ENCODE peak calls at places on chromosomes 12 and 14, in ten cellular contexts. R, W, A, B, L, Y, J, Q, I and H are unnamed samples.

GRCh38 chr14:90109858-90110257 is 48.1 kb downstream of the KCNK13 start:
- DNase-seq in B (no peak), A (peak; percentile 34), W (no peak), I (no peak), L (no peak), J (no peak), R (peak; percentile 22), Q (no peak), Y (no peak), H (no peak)

GRCh38 chr12:125533434-125534029 is 468.3 kb downstream of the AACS start:
- DNase-seq in B (no peak), R (peak; percentile 53), Y (peak; percentile 3), A (peak; percentile 31), Q (no peak), W (peak; percentile 42), L (no peak), I (peak; percentile 81), J (no peak), H (no peak)

GRCh38 chr12:103956515-103957027 is 9.1 kb upstream of the TDG start:
- DNase-seq in W (no peak), Q (no peak), B (no peak), J (no peak), I (no peak), A (no peak), Y (no peak), R (no peak), L (peak; percentile 7), H (no peak)

GRCh38 chr12:102811125-102811737 is 105.8 kb downstream of the PAH start:
- DNase-seq in Q (no peak), R (peak; percentile 61), J (peak; percentile 3), Y (peak; percentile 5), W (peak; percentile 27), L (no peak), I (peak; percentile 34), A (peak; percentile 38), B (peak; percentile 22), H (no peak)

GRCh38 chr14:77302926-77303325 is 17.8 kb downstream of the POMT2 start:
- DNase-seq in J (peak; percentile 67), B (peak; percentile 73), W (no peak), I (no peak), R (no peak), Q (no peak), L (no peak), Y (peak; percentile 83), A (peak; percentile 94), H (no peak)

GRCh38 chr14:39491134-39491541 is 58.9 kb upstream of the FBXO33 start:
- DNase-seq in R (peak; percentile 47), Q (no peak), Y (peak; percentile 28), W (no peak), I (no peak), B (peak; percentile 40), A (peak; percentile 15), J (peak; percentile 24), L (no peak), H (peak; percentile 17)

GRCh38 chr14:104689620-104690265 is 325 bp downstream of the INF2 start:
- DNase-seq in Q (no peak), W (peak; percentile 37), R (no peak), Y (no peak), B (peak; percentile 43), L (no peak), A (no peak), I (no peak), J (no peak), H (no peak)

GRCh38 chr12:92596388-92596787 is 106.4 kb upstream of the PLEKHG7 start:
- DNase-seq in R (no peak), W (no peak), J (no peak), A (no peak), L (no peak), Q (no peak), B (peak; percentile 51), I (no peak), Y (peak; percentile 40), H (no peak)

GRCh38 chr14:50351016-50351415 is 38.9 kb downstream of the DMAC2L start:
- DNase-seq in L (no peak), A (no peak), J (peak; percentile 59), Q (no peak), W (no peak), B (peak; percentile 88), I (no peak), R (no peak), Y (no peak), H (no peak)

GRCh38 chr12:68839183-68840147 is 31.5 kb downstream of the MDM2 start:
- DNase-seq in Q (no peak), R (peak; percentile 20), Y (no peak), I (no peak), L (no peak), B (no peak), A (no peak), J (no peak), W (no peak), H (no peak)

GRCh38 chr14:61475316-61475715 is 153.9 kb downstream of the PRKCH start:
- DNase-seq in B (peak; percentile 76), L (no peak), R (peak; percentile 74), A (peak; percentile 53), Y (peak; percentile 72), I (no peak), W (no peak), Q (no peak), J (peak; percentile 74), H (no peak)

GRCh38 chr12:122527478-122527944 is 462 bp downstream of the KNTC1 start:
- DNase-seq in J (peak; percentile 63), Q (no peak), L (no peak), W (peak; percentile 59), I (no peak), B (peak; percentile 39), A (peak; percentile 27), R (no peak), Y (peak; percentile 41), H (no peak)

GRCh38 chr14:39430762-39431415 is 1.3 kb downstream of the FBXO33 start:
- DNase-seq in A (no peak), Y (peak; percentile 6), L (no peak), B (peak; percentile 41), W (peak; percentile 30), I (no peak), Q (no peak), J (peak; percentile 20), R (no peak), H (no peak)

GRCh38 chr14:59262717-59263469 is 74.4 kb downstream of the DAAM1 start:
- DNase-seq in R (peak; percentile 96), Q (no peak), B (no peak), J (peak; percentile 21), W (no peak), L (no peak), I (peak; percentile 4), Y (no peak), A (no peak), H (no peak)

GRCh38 chr12:6868211-6869048 is 1.1 kb downstream of the TPI1 start:
- DNase-seq in Q (no peak), A (no peak), I (no peak), L (no peak), B (peak; percentile 41), W (no peak), R (no peak), J (no peak), Y (no peak), H (no peak)

GRCh38 chr12:18923721-18924120 is 185.8 kb downstream of the CAPZA3 start:
- DNase-seq in W (no peak), L (no peak), Q (no peak), B (no peak), R (no peak), A (no peak), I (no peak), Y (no peak), J (no peak), H (no peak)

GRCh38 chr12:17076335-17076734 is 470.4 kb upstream of the LMO3 start:
- DNase-seq in L (no peak), Y (no peak), I (no peak), R (no peak), Q (no peak), B (no peak), W (no peak), A (peak; percentile 56), J (no peak), H (no peak)

GRCh38 chr12:51848843-51849735 is 571 bp upstream of the FIGNL2 start:
- DNase-seq in J (peak; percentile 20), R (no peak), I (peak; percentile 49), Q (no peak), L (no peak), Y (no peak), A (no peak), B (no peak), W (no peak), H (no peak)